ENCODE peak calls at places on chromosomes 1 and 21, in five cellular contexts. D is endothelial cell, A is thoracic aorta, B is HepG2, R is HFF-Myc. H is an unnamed sample.

GRCh38 chr1:90114521-90115141 is 119.7 kb downstream of the ZNF326 start:
- DNase-seq in A (no peak), D (peak; percentile 18), R (peak; percentile 19), B (peak; percentile 50), H (no peak)

GRCh38 chr1:156640842-156641706 is 843 bp upstream of the BCAN start:
- DNase-seq in D (no peak), B (no peak), A (no peak), R (no peak), H (no peak)

GRCh38 chr1:196181594-196181878 is 426.7 kb downstream of the KCNT2 start:
- DNase-seq in A (no peak), R (no peak), B (no peak), D (no peak), H (no peak)

GRCh38 chr1:50279622-50280320 is 143.5 kb downstream of the DMRTA2 start:
- DNase-seq in A (no peak), D (peak; percentile 57), R (no peak), B (peak; percentile 8), H (no peak)

GRCh38 chr1:25167269-25168192 is 64.8 kb downstream of the SYF2 start:
- DNase-seq in R (no peak), D (no peak), A (no peak), B (peak; percentile 93), H (no peak)

GRCh38 chr1:158005249-158005648 is 11.8 kb downstream of the KIRREL1 start:
- DNase-seq in D (no peak), R (no peak), B (no peak), A (no peak), H (no peak)

GRCh38 chr21:33299181-33299752 is 25.5 kb upstream of the IFNAR1 start:
- DNase-seq in R (no peak), B (no peak), A (no peak), D (no peak), H (peak; percentile 76)

GRCh38 chr1:77671836-77672235 is 10.6 kb downstream of the ZZZ3 start:
- DNase-seq in B (no peak), D (no peak), R (no peak), A (no peak), H (no peak)

GRCh38 chr1:16006552-16007485 is 2.8 kb downstream of the SRARP start:
- DNase-seq in A (no peak), B (peak; percentile 18), D (no peak), R (no peak), H (no peak)

GRCh38 chr1:147717051-147717705 is 43.2 kb downstream of the GJA5 start:
- DNase-seq in D (no peak), A (no peak), R (no peak), B (peak; percentile 87), H (no peak)

GRCh38 chr1:76038306-76039004 is 36.1 kb upstream of the ST6GALNAC3 start:
- DNase-seq in R (no peak), A (no peak), D (no peak), B (no peak), H (no peak)

GRCh38 chr1:71345491-71345890 is 264.7 kb upstream of the ZRANB2 start:
- DNase-seq in A (no peak), D (no peak), R (no peak), B (no peak), H (no peak)

GRCh38 chr21:34808569-34809204 is 139.9 kb downstream of the CLIC6 start:
- DNase-seq in B (no peak), A (no peak), R (peak; percentile 45), D (no peak), H (no peak)

GRCh38 chr1:212561501-212561931 is 47.0 kb upstream of the ATF3 start:
- DNase-seq in A (no peak), D (no peak), B (no peak), R (no peak), H (no peak)

GRCh38 chr1:45929257-45929687 is 125.9 kb downstream of the MAST2 start:
- DNase-seq in A (no peak), B (peak; percentile 26), D (no peak), R (no peak), H (no peak)

GRCh38 chr1:3674100-3675094 is 22.1 kb downstream of the TP73 start:
- DNase-seq in D (no peak), R (no peak), B (no peak), A (no peak), H (no peak)

GRCh38 chr1:156894001-156894400 is 483 bp downstream of the PEAR1 start:
- DNase-seq in D (no peak), A (no peak), B (no peak), R (no peak), H (no peak)

GRCh38 chr1:54413295-54413694 is 7.1 kb upstream of the SSBP3 start:
- DNase-seq in D (no peak), B (peak; percentile 39), R (peak; percentile 55), A (no peak), H (no peak)

GRCh38 chr1:179586107-179586823 is 5.4 kb upstream of the TDRD5 start:
- DNase-seq in D (peak; percentile 72), A (peak; percentile 29), B (no peak), R (no peak), H (no peak)

GRCh38 chr21:15651172-15651571 is 78.6 kb upstream of the USP25 start:
- DNase-seq in B (no peak), R (no peak), A (no peak), D (no peak), H (no peak)

GRCh38 chr1:155970531-155971167 is 7.7 kb downstream of the ARHGEF2 start:
- DNase-seq in R (no peak), D (no peak), A (peak; percentile 68), B (no peak), H (peak; percentile 96)

GRCh38 chr1:225498539-225499135 is 70.8 kb upstream of the LBR start:
- DNase-seq in A (no peak), R (no peak), D (no peak), B (no peak), H (no peak)

DNA sequence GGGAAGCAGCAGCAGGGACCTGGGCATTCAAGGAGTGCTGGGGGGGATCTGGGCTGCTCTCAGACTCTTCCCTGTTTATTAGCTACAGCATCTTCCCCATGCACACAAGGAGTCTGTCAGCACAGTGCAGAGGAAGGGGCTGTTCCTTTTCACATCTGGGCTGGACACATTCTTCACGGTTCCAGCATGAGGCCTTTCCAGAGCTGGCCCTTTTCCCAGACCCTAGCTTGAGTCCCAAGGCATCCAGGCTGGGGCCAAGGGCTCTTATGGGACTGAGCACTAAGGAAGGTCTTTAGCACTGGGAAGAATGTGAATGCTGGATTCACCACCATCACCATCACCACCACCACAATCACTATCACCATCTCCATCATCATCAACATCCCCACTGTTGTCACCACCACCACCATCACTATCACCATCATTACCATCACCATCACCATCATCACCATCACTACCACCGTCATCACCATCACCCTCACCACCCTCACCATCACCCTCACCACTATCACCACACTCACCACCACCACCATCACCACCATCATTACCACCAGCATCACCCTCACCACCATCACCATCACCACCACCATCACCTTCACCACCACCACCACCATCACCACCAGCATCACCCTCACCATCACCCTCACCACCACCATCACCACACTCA is 28.4 kb downstream of the PARK7 start:
- DNase-seq in B (no peak), R (no peak), D (no peak), A (no peak), H (no peak)
- TF ChIP-seq CTCF in B (no peak), R (no peak), D (no peak), A (no peak), H (no peak)

GRCh38 chr1:88984553-88984945 is 7.9 kb downstream of the KYAT3 start:
- DNase-seq in D (no peak), B (no peak), R (no peak), A (no peak), H (no peak)
- TF ChIP-seq CTCF in D (no peak), B (no peak), R (no peak), A (no peak), H (no peak)

GRCh38 chr1:84780000-84780716 is 89.9 kb upstream of the SSX2IP start:
- DNase-seq in A (no peak), B (no peak), R (no peak), D (no peak), H (no peak)

GRCh38 chr1:84785231-84785630 is 95.0 kb upstream of the SSX2IP start:
- DNase-seq in R (no peak), A (no peak), B (no peak), D (no peak), H (no peak)

GRCh38 chr1:84782881-84783280 is 92.6 kb upstream of the SSX2IP start:
- DNase-seq in D (no peak), R (no peak), B (no peak), A (no peak), H (no peak)

GRCh38 chr1:84776639-84777038 is 86.4 kb upstream of the SSX2IP start:
- DNase-seq in D (no peak), R (no peak), B (no peak), A (no peak), H (no peak)

GRCh38 chr1:84782311-84782771 is 92.1 kb upstream of the SSX2IP start:
- DNase-seq in D (peak; percentile 78), R (no peak), A (no peak), B (peak; percentile 51), H (peak; percentile 68)
- TF ChIP-seq CTCF in D (peak; percentile 71), R (peak; percentile 80), A (peak; percentile 53), B (peak; percentile 54), H (peak; percentile 79)

GRCh38 chr1:151499355-151499754 is 11.8 kb upstream of the CGN start:
- DNase-seq in A (no peak), R (no peak), D (no peak), B (no peak), H (no peak)

GRCh38 chr1:151502035-151502728 is 9.0 kb upstream of the CGN start:
- DNase-seq in D (no peak), A (no peak), B (peak; percentile 18), R (no peak), H (no peak)

GRCh38 chr1:151499930-151500329 is 11.3 kb upstream of the CGN start:
- DNase-seq in D (no peak), A (no peak), R (no peak), B (no peak), H (no peak)

GRCh38 chr1:151502859-151503509 is 8.2 kb upstream of the CGN start:
- DNase-seq in B (no peak), R (no peak), D (no peak), A (no peak), H (no peak)

GRCh38 chr1:151501474-151501873 is 9.7 kb upstream of the CGN start:
- DNase-seq in R (no peak), B (no peak), D (no peak), A (no peak), H (no peak)
- TF ChIP-seq CTCF in R (peak; percentile 10), B (no peak), D (no peak), A (no peak), H (peak; percentile 20)

GRCh38 chr1:234479310-234479559 is 256 bp upstream of the TARBP1 start:
- DNase-seq in D (no peak), A (no peak), R (no peak), B (no peak), H (no peak)

GRCh38 chr1:234478152-234478480 is 863 bp downstream of the TARBP1 start:
- DNase-seq in D (no peak), R (no peak), B (peak; percentile 33), A (no peak), H (no peak)

GRCh38 chr1:234477373-234478151 is 1.4 kb downstream of the TARBP1 start:
- DNase-seq in D (no peak), B (no peak), A (no peak), R (no peak), H (no peak)

GRCh38 chr1:234479866-234480265 is 887 bp upstream of the TARBP1 start:
- DNase-seq in R (no peak), B (no peak), A (no peak), D (no peak), H (no peak)

GRCh38 chr1:234478481-234479309 is at the start of gene TARBP1:
- DNase-seq in R (peak; percentile 19), B (peak; percentile 66), A (no peak), D (peak; percentile 77), H (peak; percentile 60)
- TF ChIP-seq CTCF in R (no peak), B (peak; percentile 34), A (no peak), D (no peak), H (no peak)

H was measured in CD14-positive monocyte.